ENCODE peak calls at places on chromosomes 2 and 18, in five cellular contexts. C is nephron progenitor cell, F is epithelial cell of esophagus, Z is mammary epithelial cell, Q is lower lobe of right lung. E is an unnamed sample.

GRCh38 chr2:231642631-231643493 is 50.2 kb downstream of the TEX44 start:
- DNase-seq in Z (peak; percentile 99), F (peak; percentile 99), Q (peak; percentile 83), C (no peak), E (peak; percentile 99)

GRCh38 chr2:10305715-10306114 is 3.0 kb downstream of the HPCAL1 start:
- DNase-seq in Z (no peak), C (peak; percentile 33), Q (no peak), F (no peak), E (peak; percentile 45)

GRCh38 chr2:241584446-241584845 is 25.9 kb downstream of the BOK start:
- DNase-seq in Q (peak; percentile 36), Z (peak; percentile 16), F (peak; percentile 39), C (no peak), E (no peak)

GRCh38 chr18:56890632-56891031 is 239.5 kb downstream of the WDR7 start:
- DNase-seq in Q (no peak), F (peak; percentile 82), Z (peak; percentile 77), C (no peak), E (peak; percentile 41)

GRCh38 chr2:134320930-134321329 is 67.1 kb downstream of the MGAT5 start:
- DNase-seq in C (no peak), F (no peak), Z (no peak), Q (no peak), E (no peak)

GRCh38 chr2:36618381-36618780 is 20.4 kb upstream of the FEZ2 start:
- DNase-seq in F (peak; percentile 86), C (peak; percentile 64), Z (peak; percentile 72), Q (no peak), E (peak; percentile 81)

GRCh38 chr18:7084080-7084765 is 33.4 kb downstream of the LAMA1 start:
- DNase-seq in Z (peak; percentile 68), Q (no peak), F (peak; percentile 67), C (no peak), E (peak; percentile 35)

GRCh38 chr2:165776013-165776412 is 18.0 kb downstream of the GALNT3 start:
- DNase-seq in Q (no peak), C (no peak), F (no peak), Z (no peak), E (no peak)

GRCh38 chr2:52862801-52863200 is 904.8 kb upstream of the CHAC2 start:
- DNase-seq in F (peak; percentile 12), Q (no peak), C (no peak), Z (peak; percentile 92), E (peak; percentile 9)

GRCh38 chr2:190838492-190838910 is 42.1 kb upstream of the GLS start:
- DNase-seq in Q (no peak), Z (peak; percentile 75), F (peak; percentile 48), C (no peak), E (no peak)

DNA sequence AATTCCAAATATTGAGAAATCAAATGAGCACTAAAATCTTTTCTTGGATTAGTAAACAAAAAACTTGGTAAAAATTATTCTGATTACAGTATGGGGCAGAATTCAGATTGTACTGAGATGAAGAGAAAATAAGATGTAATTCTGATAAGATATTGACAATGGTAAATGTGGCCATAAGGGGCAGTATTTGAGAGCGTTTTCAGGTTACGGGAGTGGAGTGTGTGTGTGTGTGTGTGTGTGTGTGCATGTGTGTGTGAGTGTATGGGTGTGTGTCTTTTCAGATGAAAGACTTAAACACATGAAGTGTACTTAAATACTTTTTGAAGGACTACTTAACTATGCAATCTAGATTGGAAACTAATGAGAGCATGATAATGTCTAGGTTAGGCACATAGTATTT is 217.8 kb upstream of the ITGA4 start:
- DNase-seq in F (peak; percentile 23), Q (no peak), Z (no peak), C (peak; percentile 4), E (no peak)
- TF ChIP-seq CTCF in F (peak; percentile 36), Q (no peak), Z (peak; percentile 37), C (no peak), E (no peak)

GRCh38 chr2:240560084-240560479 is at the start of gene DUSP28:
- DNase-seq in C (peak; percentile 87), F (peak; percentile 89), Z (peak; percentile 83), Q (peak; percentile 97), E (peak; percentile 86)

GRCh38 chr2:240560480-240561324 is 545 bp downstream of the DUSP28 start:
- DNase-seq in F (peak; percentile 98), C (peak; percentile 100), Q (peak; percentile 100), Z (peak; percentile 97), E (peak; percentile 98)

GRCh38 chr2:240559271-240559670 is 886 bp upstream of the DUSP28 start:
- DNase-seq in C (no peak), Z (no peak), F (no peak), Q (no peak), E (no peak)

GRCh38 chr2:240564191-240564570 is 4.0 kb downstream of the DUSP28 start:
- DNase-seq in Q (no peak), C (no peak), Z (no peak), F (no peak), E (no peak)

GRCh38 chr2:240561325-240561971 is 1.3 kb downstream of the DUSP28 start:
- DNase-seq in C (no peak), Q (no peak), F (peak; percentile 92), Z (peak; percentile 61), E (peak; percentile 42)
- TF ChIP-seq CTCF in C (no peak), Q (no peak), F (no peak), Z (no peak), E (no peak)

GRCh38 chr2:42382144-42382543 is 21.1 kb upstream of the COX7A2L start:
- DNase-seq in F (no peak), Q (no peak), C (no peak), Z (no peak), E (no peak)

GRCh38 chr2:42386684-42387083 is 25.7 kb upstream of the COX7A2L start:
- DNase-seq in C (no peak), Q (no peak), Z (no peak), F (peak; percentile 24), E (peak; percentile 19)

GRCh38 chr2:42383855-42384530 is 23.0 kb upstream of the COX7A2L start:
- DNase-seq in C (no peak), F (no peak), Q (no peak), Z (no peak), E (no peak)

GRCh38 chr2:42390401-42390969 is 29.5 kb upstream of the COX7A2L start:
- DNase-seq in C (no peak), Q (no peak), Z (no peak), F (no peak), E (no peak)

DNA sequence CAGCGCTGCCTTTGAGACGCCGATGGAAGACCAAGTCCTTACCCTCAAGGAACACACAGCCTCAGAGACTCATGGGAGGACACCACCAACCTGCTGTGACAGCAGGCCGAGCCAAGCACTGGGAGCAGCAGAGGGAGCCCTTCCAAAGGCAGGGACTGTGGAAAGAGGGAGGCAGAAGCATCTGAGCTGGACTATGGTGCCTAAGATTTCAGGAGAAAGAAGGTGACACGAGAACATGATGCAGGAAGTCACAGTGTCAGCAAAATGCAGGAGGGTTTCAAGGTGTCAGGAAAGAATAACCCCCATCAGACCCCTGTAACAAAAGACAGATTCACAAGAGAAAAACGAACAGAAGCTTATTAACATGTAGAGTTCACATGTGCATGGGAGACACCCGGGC is 24.2 kb upstream of the COX7A2L start:
- DNase-seq in Z (no peak), C (peak; percentile 19), F (peak; percentile 24), Q (no peak), E (peak; percentile 20)
- TF ChIP-seq CTCF in Z (peak; percentile 33), C (no peak), F (peak; percentile 45), Q (no peak), E (peak; percentile 4)

DNA sequence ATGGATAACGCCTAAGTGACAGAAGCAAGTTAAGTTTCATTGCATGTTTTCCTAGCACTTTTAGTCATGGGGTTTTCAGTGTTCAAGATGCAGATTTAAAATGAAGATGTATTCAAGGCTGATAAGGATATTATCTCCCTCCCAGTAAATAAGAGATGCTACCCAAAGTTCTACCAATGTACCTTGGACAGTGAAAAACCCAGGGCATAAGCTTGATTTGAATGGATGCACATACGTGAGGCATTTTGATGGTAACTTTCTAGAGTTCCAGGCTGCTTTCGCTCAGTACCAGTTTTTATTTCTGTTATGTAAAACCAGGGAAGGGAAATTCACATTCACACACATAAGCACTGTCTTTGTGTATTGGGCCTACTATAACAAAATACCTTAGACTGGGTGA is 90.3 kb downstream of the STK39 start:
- DNase-seq in C (no peak), F (no peak), Q (no peak), Z (no peak), E (no peak)
- TF ChIP-seq CTCF in C (no peak), F (no peak), Q (no peak), Z (no peak), E (no peak)

GRCh38 chr2:148645135-148645924 is 779 bp downstream of the EPC2 start:
- DNase-seq in Q (peak; percentile 97), Z (peak; percentile 89), F (peak; percentile 89), C (peak; percentile 94), E (peak; percentile 90)
- TF ChIP-seq CTCF in Q (peak; percentile 43), Z (peak; percentile 44), F (peak; percentile 26), C (no peak), E (peak; percentile 13)